ENCODE peak calls at places on chromosomes 5 and 9, in five cellular contexts. Z is IMR-90, Y is mesenchymal stem cell, J is H1, X is trophoblast cell. Q is an unnamed sample. For H3K36me3, the result is how much of the 10 kb centered on the place peaks cover.

GRCh38 chr5:164504141-164504772 is 998.8 kb downstream of the MAT2B start:
- DNase-seq in Z (peak), Y (peak), J (no peak), X (peak), Q (peak)

GRCh38 chr5:57117601-57118000 is 56.3 kb upstream of the GPBP1 start:
- DNase-seq in Z (no peak), Y (no peak), J (no peak), X (no peak), Q (no peak)

GRCh38 chr5:109936091-109936490 is 246.4 kb downstream of the MAN2A1 start:
- DNase-seq in Z (no peak), Y (peak), J (no peak), X (no peak), Q (no peak)

GRCh38 chr5:16465544-16466432 is at the start of gene ZNF622:
- DNase-seq in Z (peak), Y (peak), J (peak), X (peak), Q (peak)

GRCh38 chr9:76725181-76725580 is 39.1 kb upstream of the PCA3 start:
- DNase-seq in Z (no peak), Y (no peak), J (no peak), X (no peak), Q (no peak)

GRCh38 chr9:76654051-76654461 is 110.2 kb upstream of the PCA3 start:
- DNase-seq in Z (no peak), Y (no peak), J (no peak), X (no peak), Q (no peak)

GRCh38 chr5:140365282-140365681 is 5.3 kb downstream of the SLC4A9 start:
- DNase-seq in Z (no peak), Y (no peak), J (no peak), X (no peak), Q (no peak)

GRCh38 chr5:130759061-130759460 is 406.0 kb downstream of the HINT1 start:
- DNase-seq in Z (no peak), Y (no peak), J (no peak), X (no peak), Q (no peak)

GRCh38 chr5:34474573-34475021 is 181.5 kb upstream of the RAI14 start:
- DNase-seq in Z (peak), Y (peak), J (no peak), X (peak), Q (peak)

GRCh38 chr5:53089481-53089976 is 20.0 kb downstream of the MOCS2 start:
- DNase-seq in Z (peak), Y (no peak), J (no peak), X (peak), Q (no peak)

GRCh38 chr9:133233681-133234432 is 24.8 kb upstream of the OBP2B start:
- DNase-seq in Z (no peak), Y (no peak), J (no peak), X (no peak), Q (no peak)

GRCh38 chr9:68739631-68740174 is 34.7 kb downstream of the PIP5K1B start:
- DNase-seq in Z (no peak), Y (no peak), J (no peak), X (peak), Q (no peak)

GRCh38 chr5:139648205-139649081 is at the start of gene CXXC5:
- DNase-seq in Z (peak), Y (peak), J (no peak), X (peak), Q (peak)

GRCh38 chr5:132487095-132487428 is 3.5 kb downstream of the IRF1 start:
- DNase-seq in Z (no peak), Y (no peak), J (no peak), X (no peak), Q (no peak)

GRCh38 chr5:82794876-82795275 is 282.3 kb downstream of the TMEM167A start:
- DNase-seq in Z (no peak), Y (no peak), J (no peak), X (no peak), Q (no peak)

GRCh38 chr5:174903333-174903732 is 179.0 kb downstream of the MSX2 start:
- DNase-seq in Z (no peak), Y (no peak), J (no peak), X (no peak), Q (no peak)

GRCh38 chr9:121709798-121710197 is 58.4 kb downstream of the DAB2IP start:
- DNase-seq in Z (peak), Y (no peak), J (no peak), X (no peak), Q (no peak)

GRCh38 chr9:35990155-35990554 is 32.2 kb upstream of the OR2S2 start:
- DNase-seq in Z (no peak), Y (no peak), J (no peak), X (peak), Q (no peak)

GRCh38 chr9:32589083-32589713 is 16.2 kb upstream of the NDUFB6 start:
- DNase-seq in Z (peak), Y (peak), J (no peak), X (no peak), Q (no peak)

GRCh38 chr9:105059260-105059659 is 131.3 kb upstream of the ABCA1 start:
- DNase-seq in Z (no peak), Y (no peak), J (no peak), X (no peak), Q (no peak)

GRCh38 chr9:80952523-80952922 is 736.8 kb downstream of the TLE1 start:
- DNase-seq in Z (no peak), Y (no peak), J (no peak), X (no peak), Q (no peak)

GRCh38 chr5:37722236-37723146 is 117.3 kb downstream of the GDNF start:
- DNase-seq in Z (peak), Y (peak), J (no peak), X (peak), Q (peak)

GRCh38 chr5:53243403-53243802 is 133.8 kb upstream of the MOCS2 start:
- DNase-seq in Z (no peak), Y (no peak), J (no peak), X (no peak), Q (no peak)

GRCh38 chr5:95861221-95861857 is 38.8 kb upstream of the GLRX start:
- DNase-seq in Z (peak), Y (peak), J (no peak), X (peak), Q (no peak)

GRCh38 chr9:131310833-131311554 is 21.5 kb downstream of the PLPP7 start:
- DNase-seq in Z (no peak), Y (no peak), J (no peak), X (no peak), Q (no peak)

GRCh38 chr5:14258840-14259239 is 115.7 kb downstream of the TRIO start:
- DNase-seq in Z (no peak), Y (peak), J (no peak), X (no peak), Q (peak)

GRCh38 chr5:135739383-135739961 is 95.0 kb upstream of the SLC25A48 start:
- DNase-seq in Z (no peak), Y (peak), J (no peak), X (no peak), Q (no peak)

GRCh38 chr5:180299526-180299925 is 7.6 kb upstream of the MAPK9 start:
- DNase-seq in Z (no peak), Y (no peak), J (no peak), X (no peak), Q (no peak)

GRCh38 chr5:169139381-169140125 is 161.4 kb downstream of the SLIT3 start:
- DNase-seq in Z (no peak), Y (no peak), J (no peak), X (no peak), Q (no peak)

GRCh38 chr5:155089649-155090048 is 76.1 kb downstream of the KIF4B start:
- DNase-seq in Z (no peak), Y (peak), J (no peak), X (no peak), Q (no peak)

GRCh38 chr5:173645897-173646574 is 29.6 kb upstream of the BOD1 start:
- DNase-seq in Z (no peak), Y (no peak), J (no peak), X (no peak), Q (no peak)

GRCh38 chr5:43694027-43694426 is 91.0 kb downstream of the NNT start:
- DNase-seq in Z (no peak), Y (no peak), J (no peak), X (no peak), Q (no peak)

GRCh38 chr5:57478826-57479225 is 3.8 kb downstream of the ACTBL2 start:
- DNase-seq in Z (no peak), Y (no peak), J (no peak), X (peak), Q (no peak)

GRCh38 chr5:88682797-88683496 is 200.0 kb downstream of the MEF2C start:
- DNase-seq in Z (no peak), Y (no peak), J (no peak), X (no peak), Q (no peak)

GRCh38 chr9:89623925-89624420 is 19.2 kb downstream of the GADD45G start:
- DNase-seq in Z (no peak), Y (no peak), J (no peak), X (no peak), Q (no peak)

GRCh38 chr5:73615085-73615484 is 10.9 kb upstream of the ARHGEF28 start:
- DNase-seq in Z (no peak), Y (no peak), J (no peak), X (no peak), Q (no peak)

GRCh38 chr5:1005362-1005851 is 3.2 kb upstream of the NKD2 start:
- DNase-seq in Z (no peak), Y (no peak), J (no peak), X (no peak), Q (no peak)

GRCh38 chr9:35675732-35676392 is 2.1 kb downstream of the CA9 start:
- DNase-seq in Z (no peak), Y (no peak), J (no peak), X (no peak), Q (peak)

GRCh38 chr5:134051305-134051704 is 46.5 kb upstream of the VDAC1 start:
- DNase-seq in Z (no peak), Y (no peak), J (no peak), X (peak), Q (no peak)

GRCh38 chr5:138243794-138244193 is 30.6 kb downstream of the GFRA3 start:
- DNase-seq in Z (no peak), Y (no peak), J (no peak), X (no peak), Q (peak)
- H4K91ac ChIP-seq in Z (no peak), Y (no peak), J (no peak), X (no peak), Q (no peak)

DNA sequence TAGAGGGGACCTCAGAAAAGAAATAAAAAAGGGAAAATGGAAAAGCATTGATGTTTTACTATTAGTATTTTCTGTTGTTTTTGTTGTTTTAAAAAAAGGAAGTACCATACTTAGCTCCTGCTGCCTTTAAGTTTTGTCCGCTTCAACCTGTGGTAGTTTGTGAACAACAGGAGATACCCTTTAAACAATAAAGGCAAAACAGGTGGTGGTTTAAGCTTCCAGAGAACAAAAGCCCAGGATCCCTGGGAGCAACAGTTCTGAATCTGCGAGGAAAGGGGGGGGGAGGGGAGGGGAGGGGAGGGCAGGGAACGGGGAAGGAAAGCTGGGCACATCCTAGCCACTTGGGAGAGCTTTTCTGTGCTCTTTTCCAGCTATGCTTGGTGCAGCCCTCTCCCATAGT is 2.1 kb upstream of the PSIP1 start:
- DNase-seq in Z (no peak), Y (no peak), J (peak), X (no peak), Q (no peak)
- H3K4ac ChIP-seq in Z (no peak), Y (no peak), J (peak), X (no peak), Q (no peak)

GRCh38 chr9:123099548-123099947 is 66.1 kb downstream of the GPR21 start:
- DNase-seq in Z (no peak), Y (no peak), J (no peak), X (no peak), Q (no peak)
- H3K36me3 ChIP-seq in Z (half or more), Y (half or more), J (under half), X (half or more), Q (under half)

GRCh38 chr5:177131352-177131710 is 2.2 kb upstream of the NSD1 start:
- DNase-seq in Z (no peak), Y (no peak), J (no peak), X (no peak), Q (no peak)
- H4K91ac ChIP-seq in Z (no peak), Y (peak), J (peak), X (no peak), Q (no peak)

GRCh38 chr9:78296893-78297671 is at the start of gene PSAT1:
- DNase-seq in Z (peak), Y (peak), J (peak), X (peak), Q (peak)
- H3K4ac ChIP-seq in Z (peak), Y (peak), J (peak), X (peak), Q (no peak)

GRCh38 chr5:141618030-141618803 is 583 bp downstream of the DIAPH1 start:
- DNase-seq in Z (peak), Y (peak), J (no peak), X (peak), Q (peak)
- H3K36me3 ChIP-seq in Z (under half), Y (under half), J (under half), X (under half), Q (under half)

GRCh38 chr9:125897481-125897880 is 150.3 kb downstream of the PBX3 start:
- DNase-seq in Z (no peak), Y (no peak), J (no peak), X (no peak), Q (no peak)

GRCh38 chr9:125894566-125894965 is 147.4 kb downstream of the PBX3 start:
- DNase-seq in Z (no peak), Y (no peak), J (no peak), X (no peak), Q (no peak)

GRCh38 chr9:125902224-125902623 is 155.1 kb downstream of the PBX3 start:
- DNase-seq in Z (no peak), Y (no peak), J (no peak), X (no peak), Q (no peak)

GRCh38 chr9:125893277-125893676 is 146.1 kb downstream of the PBX3 start:
- DNase-seq in Z (no peak), Y (no peak), J (no peak), X (no peak), Q (no peak)

DNA sequence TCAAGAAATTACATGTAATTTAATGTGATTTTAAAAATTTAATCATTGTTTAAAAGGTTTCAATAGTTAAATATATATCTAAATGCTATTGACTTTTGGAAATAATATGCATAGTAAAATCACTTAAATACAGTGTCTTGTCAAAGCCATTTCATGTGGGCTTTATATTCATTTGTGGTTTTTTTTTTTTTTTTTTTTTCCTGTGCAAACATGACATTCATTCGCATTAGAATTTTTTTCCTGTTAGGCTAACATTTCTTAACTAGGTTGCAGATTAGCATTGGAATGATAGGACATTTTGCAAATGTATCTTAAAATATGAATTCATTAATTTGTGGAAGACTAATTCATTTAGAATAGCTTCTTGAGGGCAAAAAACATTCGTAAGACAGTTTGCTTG is 149.8 kb downstream of the PBX3 start:
- DNase-seq in Z (no peak), Y (no peak), J (no peak), X (no peak), Q (no peak)
- H4K91ac ChIP-seq in Z (no peak), Y (no peak), J (no peak), X (no peak), Q (no peak)

DNA sequence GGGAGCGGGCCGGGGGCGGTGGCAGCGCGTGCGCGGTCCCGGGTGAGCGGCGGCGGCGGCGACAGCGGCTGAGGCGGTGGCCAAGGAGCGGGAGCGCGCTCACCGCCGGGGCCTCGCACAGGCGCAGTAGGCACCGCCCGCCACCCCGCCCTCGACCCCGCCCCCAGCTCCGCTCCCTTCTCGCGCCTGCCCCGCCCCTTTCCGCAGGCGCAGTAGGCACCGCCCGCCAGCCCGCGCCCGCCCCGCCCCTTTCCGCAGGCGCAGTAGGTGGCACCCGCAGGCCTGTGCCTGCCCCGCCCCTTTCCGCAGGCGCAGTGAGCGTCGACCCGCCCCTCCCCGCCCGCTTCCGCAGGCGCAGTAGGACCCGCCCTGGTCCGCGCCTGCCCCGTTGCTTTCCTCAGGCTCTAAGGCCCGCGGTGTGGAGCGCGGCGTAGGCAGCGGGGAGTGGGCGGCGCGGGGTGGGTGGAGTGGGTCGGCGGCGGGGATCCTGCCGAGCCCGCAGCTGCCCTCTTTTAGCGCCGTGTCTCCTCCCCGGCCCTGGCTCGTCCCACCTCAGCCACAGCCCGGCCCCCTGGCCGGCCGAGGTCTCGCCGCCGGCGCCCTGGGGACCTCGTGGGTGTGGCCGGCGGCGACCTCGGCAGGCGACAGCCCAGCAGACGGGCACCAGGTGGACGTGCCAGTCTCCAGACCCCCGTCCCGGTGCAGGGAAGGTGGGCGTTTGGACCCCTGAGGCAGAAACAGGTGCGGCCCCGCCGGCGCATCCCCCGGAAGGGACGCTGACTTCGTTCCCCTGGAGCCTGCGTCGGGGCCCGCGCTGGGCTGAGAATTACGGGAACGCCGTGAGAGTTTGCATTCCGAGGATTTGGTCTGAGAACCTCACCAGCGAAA is at the start of gene CAMSAP1:
- DNase-seq in Z (peak), Y (peak), J (peak), X (peak), Q (peak)
- H3K4ac ChIP-seq in Z (peak), Y (peak), J (no peak), X (peak), Q (peak)

DNA sequence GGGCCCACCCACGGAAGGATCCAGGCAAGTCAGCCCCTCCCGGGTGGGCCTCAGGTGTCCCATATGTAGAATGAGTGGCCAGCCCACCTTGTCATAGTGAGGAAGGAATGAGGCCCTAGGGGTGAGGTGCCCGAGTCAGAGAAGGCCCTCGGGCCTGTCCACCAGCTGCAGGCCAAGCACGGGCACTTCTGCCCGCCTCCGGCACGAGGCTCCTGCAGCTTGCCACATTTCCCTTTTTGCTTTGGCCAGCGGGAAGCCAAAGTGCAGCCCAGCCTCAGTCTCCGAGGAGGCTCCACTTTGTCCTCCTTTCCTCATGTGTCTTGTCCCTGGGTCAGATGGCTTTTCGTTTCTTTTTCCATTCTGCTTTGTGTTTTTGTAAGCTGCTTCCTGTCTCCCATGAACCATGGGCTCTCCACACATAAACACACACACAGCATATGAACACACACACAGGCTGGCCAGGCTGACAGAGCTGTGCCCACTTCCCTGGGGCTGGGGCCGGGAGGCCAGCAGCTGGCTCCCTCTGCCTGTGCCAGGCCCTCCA is 72.8 kb downstream of the PSMB7 start:
- DNase-seq in Z (peak), Y (peak), J (no peak), X (no peak), Q (no peak)
- H3K36me3 ChIP-seq in Z (half or more), Y (half or more), J (under half), X (half or more), Q (under half)

Q was measured in neuronal stem cell.